ENCODE peak calls at places on chromosomes 12 and 14, in four cellular contexts. I, Z, H and A are unnamed samples.

GRCh38 chr14:86087377-86087776 is 557.4 kb downstream of the FLRT2 start:
- DNase-seq in I (no peak), H (no peak), Z (no peak), A (no peak)

GRCh38 chr14:69999246-69999645 is 120.0 kb downstream of the SMOC1 start:
- DNase-seq in H (peak), Z (no peak), I (no peak), A (peak)

GRCh38 chr12:16349132-16349463 is 1.7 kb downstream of the MGST1 start:
- DNase-seq in I (peak), Z (no peak), H (peak), A (peak)

GRCh38 chr12:55932546-55932919 is 1.6 kb downstream of the DGKA start:
- DNase-seq in Z (no peak), H (peak), I (no peak), A (peak)

GRCh38 chr12:96452271-96452922 is 37.0 kb upstream of the CFAP54 start:
- DNase-seq in H (no peak), I (no peak), Z (no peak), A (no peak)

GRCh38 chr12:101490286-101490920 is 15.3 kb downstream of the SPIC start:
- DNase-seq in H (no peak), I (no peak), Z (no peak), A (no peak)

GRCh38 chr12:28191690-28192089 is 1.4 kb downstream of the CCDC91 start:
- DNase-seq in H (peak), I (peak), Z (no peak), A (peak)

GRCh38 chr14:50321009-50321660 is 9.0 kb downstream of the DMAC2L start:
- DNase-seq in I (peak), Z (peak), H (peak), A (peak)

GRCh38 chr14:103214461-103214958 is 91.2 kb downstream of the TNFAIP2 start:
- DNase-seq in Z (no peak), H (no peak), I (no peak), A (no peak)

GRCh38 chr14:34232790-34233189 is 229.2 kb downstream of the SPTSSA start:
- DNase-seq in I (no peak), Z (no peak), H (no peak), A (no peak)

GRCh38 chr12:81094718-81095360 is 17.0 kb downstream of the ACSS3 start:
- DNase-seq in H (no peak), Z (no peak), I (no peak), A (no peak)

GRCh38 chr14:76603713-76604112 is 157.6 kb upstream of the VASH1 start:
- DNase-seq in Z (no peak), I (no peak), H (no peak), A (no peak)

GRCh38 chr14:101022121-101022520 is 118.6 kb upstream of the RTL1 start:
- DNase-seq in Z (no peak), I (no peak), H (no peak), A (no peak)

GRCh38 chr14:95313707-95314106 is 6.0 kb downstream of the CLMN start:
- DNase-seq in I (no peak), Z (no peak), H (no peak), A (peak)

GRCh38 chr14:102739190-102739469 is 38.1 kb upstream of the TRAF3 start:
- DNase-seq in I (no peak), H (no peak), Z (no peak), A (no peak)

GRCh38 chr14:88013750-88014349 is 8.9 kb downstream of the GPR65 start:
- DNase-seq in H (peak), Z (no peak), I (peak), A (peak)

GRCh38 chr12:38776657-38777056 is 128.7 kb downstream of the CPNE8 start:
- DNase-seq in H (no peak), Z (no peak), I (no peak), A (no peak)

GRCh38 chr14:59346796-59347510 is 118.2 kb downstream of the GPR135 start:
- DNase-seq in I (no peak), Z (no peak), H (no peak), A (peak)

GRCh38 chr12:81450920-81451739 is 308.0 kb downstream of the PPFIA2 start:
- DNase-seq in I (peak), Z (no peak), H (peak), A (peak)

GRCh38 chr12:40788276-40788675 is 96.0 kb downstream of the CNTN1 start:
- DNase-seq in Z (no peak), H (no peak), I (no peak), A (no peak)

GRCh38 chr12:84954415-84954814 is 41.8 kb upstream of the SLC6A15 start:
- DNase-seq in I (no peak), Z (no peak), H (no peak), A (no peak)

GRCh38 chr12:22979854-22980253 is 354.9 kb downstream of the ETNK1 start:
- DNase-seq in Z (no peak), H (peak), I (no peak), A (no peak)

GRCh38 chr12:5377997-5378596 is 53.8 kb upstream of the NTF3 start:
- DNase-seq in H (no peak), I (no peak), Z (no peak), A (no peak)

GRCh38 chr14:69046468-69046867 is 67.4 kb upstream of the ACTN1 start:
- DNase-seq in Z (no peak), I (no peak), H (peak), A (peak)

GRCh38 chr14:85088231-85088630 is 441.7 kb upstream of the FLRT2 start:
- DNase-seq in H (no peak), Z (no peak), I (no peak), A (no peak)

GRCh38 chr12:51661836-51662235 is 70.8 kb downstream of the SCN8A start:
- DNase-seq in I (no peak), H (no peak), Z (no peak), A (peak)

GRCh38 chr12:58529114-58529665 is 391.1 kb downstream of the LRIG3 start:
- DNase-seq in Z (no peak), I (no peak), H (peak), A (peak)

GRCh38 chr14:56004323-56004722 is 113.9 kb upstream of the PELI2 start:
- DNase-seq in Z (no peak), H (no peak), I (no peak), A (no peak)

GRCh38 chr14:61476737-61477410 is 155.5 kb downstream of the PRKCH start:
- DNase-seq in I (no peak), H (peak), Z (no peak), A (peak)

GRCh38 chr12:52125499-52125900 is 46.0 kb downstream of the SMIM41 start:
- DNase-seq in Z (no peak), H (no peak), I (no peak), A (no peak)

GRCh38 chr12:130557876-130558770 is 158.0 kb downstream of the RIMBP2 start:
- DNase-seq in I (no peak), H (no peak), Z (no peak), A (no peak)

GRCh38 chr14:22598896-22599244 is 770 bp downstream of the ABHD4 start:
- DNase-seq in H (peak), Z (no peak), I (peak), A (peak)

GRCh38 chr14:72678360-72678759 is 215.5 kb downstream of the DPF3 start:
- DNase-seq in H (peak), I (no peak), Z (no peak), A (peak)
- TF ChIP-seq FOS in H (peak), I (no peak), Z (no peak), A (no peak)

DNA sequence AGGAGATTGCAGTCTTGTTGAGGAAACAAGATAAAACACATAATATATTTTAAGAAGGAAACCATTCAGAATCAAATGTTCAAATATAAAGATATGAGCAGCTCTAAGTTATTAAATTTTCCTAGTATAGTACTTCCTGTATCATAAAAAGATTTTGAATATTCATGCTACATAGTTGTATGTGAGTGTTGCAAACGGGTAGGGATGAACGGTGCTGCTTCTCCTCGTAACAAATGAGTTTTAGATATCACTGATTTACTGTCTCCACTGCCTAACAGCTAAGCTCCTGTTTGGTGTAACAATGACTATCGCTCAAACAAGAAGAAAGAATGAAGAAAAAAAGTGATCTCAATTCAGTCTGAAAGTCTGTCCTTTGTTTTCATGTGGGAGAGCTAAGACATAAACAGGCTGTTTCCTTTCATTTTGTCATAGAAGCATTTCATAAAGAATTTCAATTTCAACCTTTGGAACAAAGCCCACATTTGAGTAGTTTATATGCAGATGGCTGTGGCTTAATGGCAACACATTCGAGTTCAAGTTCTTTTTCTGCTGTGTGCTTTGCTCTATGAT is 26.1 kb upstream of the RTRAF start:
- DNase-seq in H (peak), Z (no peak), I (no peak), A (peak)
- TF ChIP-seq FOS in H (no peak), Z (no peak), I (no peak), A (no peak)

DNA sequence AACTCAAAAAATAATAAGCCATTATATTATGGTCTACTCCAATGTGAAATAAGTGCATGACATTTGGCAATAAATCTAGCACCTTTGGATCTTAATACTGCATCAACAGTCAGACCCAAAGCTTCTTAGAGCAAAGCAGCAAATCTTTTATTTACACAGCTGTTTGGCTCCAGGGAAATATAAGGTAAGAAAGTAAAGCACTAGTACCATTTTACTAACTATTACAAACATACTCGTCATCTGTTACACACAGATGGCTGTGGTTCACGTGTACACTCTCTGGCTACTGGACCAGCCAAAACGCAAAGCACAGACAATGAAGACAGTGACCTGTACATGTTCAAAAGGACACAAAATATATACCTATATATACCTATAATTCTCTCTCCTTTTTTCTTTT is 2.8 kb downstream of the FGD6 start:
- DNase-seq in H (peak), Z (no peak), I (no peak), A (no peak)
- TF ChIP-seq FOS in H (no peak), Z (no peak), I (no peak), A (no peak)

GRCh38 chr12:26810330-26810729 is 22.7 kb downstream of the ITPR2 start:
- DNase-seq in H (peak), Z (no peak), I (no peak), A (peak)
- TF ChIP-seq FOS in H (no peak), Z (no peak), I (no peak), A (no peak)

GRCh38 chr12:92470608-92471021 is 232.2 kb upstream of the PLEKHG7 start:
- DNase-seq in I (no peak), H (no peak), Z (peak), A (peak)

GRCh38 chr12:92468358-92469020 is 234.3 kb upstream of the PLEKHG7 start:
- DNase-seq in I (no peak), Z (no peak), H (no peak), A (no peak)

GRCh38 chr12:92471551-92471950 is 231.2 kb upstream of the PLEKHG7 start:
- DNase-seq in Z (no peak), I (no peak), H (no peak), A (no peak)

GRCh38 chr12:92467886-92468285 is 234.9 kb upstream of the PLEKHG7 start:
- DNase-seq in Z (no peak), I (no peak), H (no peak), A (peak)

DNA sequence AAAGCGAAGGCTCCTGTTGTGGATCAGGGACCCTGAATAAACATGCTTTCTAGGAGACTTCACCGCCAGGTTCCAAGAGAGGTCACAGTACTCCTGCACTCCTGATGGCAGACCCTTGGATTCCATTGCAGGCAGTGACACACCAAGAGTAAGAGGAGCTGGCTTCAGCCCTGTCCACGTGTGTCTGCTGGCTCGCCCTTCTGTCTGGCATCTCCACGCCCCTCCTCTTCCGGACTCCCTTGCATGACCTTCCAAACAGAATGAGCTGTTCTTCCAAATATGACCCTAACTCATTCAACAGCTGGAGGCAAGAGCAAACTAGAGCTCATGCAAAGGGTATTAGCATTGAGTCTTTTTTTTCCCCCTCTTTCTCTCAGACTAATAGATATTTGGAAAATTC is 233.0 kb upstream of the PLEKHG7 start:
- DNase-seq in I (no peak), Z (no peak), H (peak), A (peak)
- TF ChIP-seq FOS in I (no peak), Z (no peak), H (no peak), A (no peak)

DNA sequence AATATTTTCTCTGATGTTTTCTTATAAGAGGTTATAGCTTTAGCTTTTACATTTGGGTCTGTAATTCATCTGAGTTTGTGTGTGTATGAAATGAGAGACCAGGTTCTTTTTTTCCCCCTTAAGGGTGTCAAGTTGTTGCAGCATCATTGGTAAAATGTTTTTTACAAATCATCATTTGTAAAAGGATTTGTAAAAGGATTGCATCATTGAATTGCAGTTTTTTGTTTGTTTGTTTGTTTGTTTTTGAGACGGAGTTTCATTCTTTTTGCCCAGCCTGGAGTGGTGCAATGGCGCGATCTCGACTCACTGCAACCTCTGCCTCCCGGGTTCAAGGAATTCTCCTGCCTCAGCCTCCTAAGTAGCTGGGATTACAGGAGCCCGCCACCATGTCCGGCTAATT is 31.1 kb downstream of the MAPKAPK5 start:
- DNase-seq in H (no peak), Z (no peak), I (no peak), A (no peak)
- TF ChIP-seq FOS in H (no peak), Z (no peak), I (no peak), A (no peak)

GRCh38 chr14:35875296-35875695 is 49.2 kb downstream of the BRMS1L start:
- DNase-seq in H (no peak), I (no peak), Z (no peak), A (peak)
- TF ChIP-seq FOS in H (no peak), I (no peak), Z (no peak), A (no peak)